ENCODE peak calls at places on chromosomes 16 and 17, in eight cellular contexts. L is GM04504; H is CD8-positive, alpha-beta T cell; V is mammary epithelial cell; R is fibroblast of mammary gland; P is D341Med; E is stimulated activated CD8-positive, alpha-beta memory T cell treated with anti-CD3 and anti-CD28 coated beads, Interleukin-15, amount 100 ng/mL, for 1 hour; Q is adrenal gland. T is an unnamed sample.

GRCh38 chr16:853981-854807 is 53.7 kb upstream of the GNG13 start:
- DNase-seq in L (no peak), H (no peak), V (no peak), R (no peak), P (no peak), E (no peak), Q (no peak), T (no peak)

GRCh38 chr16:10552998-10553491 is 27.4 kb downstream of the EMP2 start:
- DNase-seq in L (no peak), H (peak), V (no peak), R (no peak), P (no peak), E (no peak), Q (peak), T (no peak)

GRCh38 chr16:53511403-53512280 is 8.6 kb upstream of the AKTIP start:
- DNase-seq in L (no peak), H (no peak), V (no peak), R (no peak), P (no peak), E (no peak), Q (no peak), T (no peak)

GRCh38 chr16:71421911-71422310 is 19.9 kb downstream of the TLE7 start:
- DNase-seq in L (no peak), H (no peak), V (peak), R (peak), P (peak), E (no peak), Q (peak), T (no peak)

GRCh38 chr16:76668207-76668725 is 391.1 kb downstream of the CNTNAP4 start:
- DNase-seq in L (no peak), H (no peak), V (no peak), R (no peak), P (no peak), E (no peak), Q (no peak), T (no peak)

GRCh38 chr17:50828508-50829170 is 6.7 kb upstream of the WFIKKN2 start:
- DNase-seq in L (no peak), H (no peak), V (no peak), R (no peak), P (no peak), E (no peak), Q (no peak), T (no peak)

GRCh38 chr16:47705268-47705667 is 244.1 kb downstream of the PHKB start:
- DNase-seq in L (no peak), H (no peak), V (no peak), R (peak), P (no peak), E (no peak), Q (no peak), T (no peak)

GRCh38 chr17:78374631-78375274 is 3.7 kb upstream of the PGS1 start:
- DNase-seq in L (no peak), H (no peak), V (no peak), R (peak), P (no peak), E (no peak), Q (no peak), T (no peak)

GRCh38 chr16:3670711-3671110 is 16.2 kb downstream of the DNASE1 start:
- DNase-seq in L (no peak), H (no peak), V (no peak), R (no peak), P (no peak), E (no peak), Q (no peak), T (no peak)

GRCh38 chr16:88539652-88540345 is 30.4 kb upstream of the ZC3H18 start:
- DNase-seq in L (no peak), H (peak), V (no peak), R (no peak), P (no peak), E (no peak), Q (no peak), T (no peak)

GRCh38 chr17:40958086-40958953 is 8.4 kb downstream of the KRT39 start:
- DNase-seq in L (no peak), H (no peak), V (no peak), R (no peak), P (no peak), E (no peak), Q (no peak), T (no peak)